ENCODE peak calls at places on chromosomes 6 and 20, in four cellular contexts. X is left ventricle myocardium superior, T is T follicular helper cell, B is left cardiac atrium. Z is an unnamed sample.

GRCh38 chr6:47242483-47243386 is 67.0 kb downstream of the TNFRSF21 start:
- DNase-seq in B (peak), T (peak), X (peak), Z (no peak)

GRCh38 chr20:2006452-2007381 is 12.9 kb upstream of the PDYN start:
- DNase-seq in B (peak), X (no peak), T (no peak), Z (no peak)

GRCh38 chr20:13046409-13046808 is 37.6 kb downstream of the SPTLC3 start:
- DNase-seq in X (no peak), B (no peak), T (no peak), Z (no peak)

GRCh38 chr20:37856932-37857660 is 45.8 kb upstream of the VSTM2L start:
- DNase-seq in X (no peak), T (no peak), B (no peak), Z (no peak)

GRCh38 chr6:53119772-53120409 is 28.8 kb downstream of the GCM1 start:
- DNase-seq in T (no peak), X (no peak), B (no peak), Z (no peak)

GRCh38 chr6:154974485-154975149 is 20.5 kb upstream of the TIAM2 start:
- DNase-seq in X (no peak), B (no peak), T (no peak), Z (no peak)

GRCh38 chr6:120147218-120147871 is 797.8 kb upstream of the MAN1A1 start:
- DNase-seq in B (no peak), X (no peak), T (no peak), Z (peak)

GRCh38 chr6:30684386-30685156 is 1.9 kb downstream of the PPP1R18 start:
- DNase-seq in X (peak), B (peak), T (no peak), Z (no peak)

GRCh38 chr20:36483205-36483918 is 58.0 kb upstream of the MYL9 start:
- DNase-seq in X (no peak), B (no peak), T (no peak), Z (no peak)

GRCh38 chr6:37524025-37524647 is 24.4 kb upstream of the CCDC167 start:
- DNase-seq in B (no peak), T (no peak), X (no peak), Z (no peak)

GRCh38 chr20:10550204-10551118 is 115.4 kb downstream of the SLX4IP start:
- DNase-seq in B (no peak), X (no peak), T (no peak), Z (no peak)

GRCh38 chr6:39295538-39295937 is 18.7 kb downstream of the KCNK17 start:
- DNase-seq in T (no peak), B (peak), X (peak), Z (no peak)

GRCh38 chr6:11161031-11161966 is 49.8 kb upstream of the ERVFRD-1 start:
- DNase-seq in B (no peak), T (no peak), X (no peak), Z (no peak)

GRCh38 chr6:125981566-125982185 is 4.7 kb upstream of the TRMT11 start:
- DNase-seq in X (no peak), B (no peak), T (no peak), Z (no peak)

GRCh38 chr20:5844063-5844681 is 94.0 kb downstream of the SHLD1 start:
- DNase-seq in T (peak), B (no peak), X (no peak), Z (no peak)

GRCh38 chr6:43812850-43813584 is 43.0 kb downstream of the VEGFA start:
- DNase-seq in X (no peak), T (no peak), B (no peak), Z (no peak)

GRCh38 chr20:1871807-1872455 is 23.3 kb upstream of the SIRPA start:
- DNase-seq in B (no peak), X (no peak), T (no peak), Z (no peak)

GRCh38 chr6:39203804-39204495 is 25.3 kb downstream of the KCNK5 start:
- DNase-seq in X (no peak), T (no peak), B (peak), Z (no peak)

GRCh38 chr6:129835691-129836090 is 25.4 kb downstream of the TMEM244 start:
- DNase-seq in B (no peak), T (no peak), X (no peak), Z (no peak)

GRCh38 chr20:1827974-1828785 is 67.0 kb upstream of the SIRPA start:
- DNase-seq in B (peak), T (no peak), X (peak), Z (no peak)

GRCh38 chr6:125745281-125746018 is 4.0 kb upstream of the HEY2 start:
- DNase-seq in T (no peak), X (peak), B (no peak), Z (no peak)

GRCh38 chr6:135270676-135271536 is 89.8 kb downstream of the MYB start:
- DNase-seq in X (no peak), B (no peak), T (no peak), Z (no peak)

GRCh38 chr6:106223300-106223930 is 102.1 kb downstream of the ATG5 start:
- DNase-seq in X (no peak), T (peak), B (peak), Z (no peak)

GRCh38 chr20:47456952-47457724 is 44.5 kb upstream of the NCOA3 start:
- DNase-seq in B (no peak), X (no peak), T (no peak), Z (no peak)

GRCh38 chr6:4084444-4085328 is 5.7 kb upstream of the FAM217A start:
- DNase-seq in X (no peak), T (no peak), B (no peak), Z (no peak)

GRCh38 chr6:157428418-157429202 is 47.6 kb downstream of the ZDHHC14 start:
- DNase-seq in B (no peak), T (no peak), X (no peak), Z (no peak)

GRCh38 chr6:3120765-3121089 is 2.2 kb downstream of the BPHL start:
- DNase-seq in X (no peak), T (no peak), B (no peak), Z (no peak)

GRCh38 chr20:22951966-22952365 is 83.1 kb upstream of the SSTR4 start:
- DNase-seq in T (no peak), X (no peak), B (no peak), Z (no peak)

GRCh38 chr6:31267504-31268371 is 4.2 kb downstream of the HLA-C start:
- DNase-seq in X (no peak), T (no peak), B (no peak), Z (no peak)

GRCh38 chr6:67667640-67668422 is 967.3 kb upstream of the ADGRB3 start:
- DNase-seq in T (no peak), X (no peak), B (no peak), Z (no peak)

GRCh38 chr6:167898673-167899311 is 72.1 kb downstream of the AFDN start:
- DNase-seq in B (no peak), T (no peak), X (no peak), Z (no peak)

GRCh38 chr20:57402206-57403125 is 11.3 kb downstream of the RBM38 start:
- DNase-seq in X (peak), T (no peak), B (peak), Z (peak)

GRCh38 chr20:62921119-62921687 is 5.1 kb downstream of the DIDO1 start:
- DNase-seq in B (peak), T (peak), X (no peak), Z (no peak)